ENCODE peak calls at places on chromosomes 7 and 10, in four cellular contexts. O, W, I and R are unnamed samples.

GRCh38 chr7:139365336-139365735 is 5.6 kb downstream of the LUC7L2 start:
- DNase-seq in O (no peak), W (no peak), I (no peak), R (no peak)

GRCh38 chr7:106187613-106188350 is 75.7 kb upstream of the SYPL1 start:
- DNase-seq in O (no peak), W (no peak), I (no peak), R (no peak)

GRCh38 chr10:49301302-49301701 is 2.3 kb downstream of the C10orf71 start:
- DNase-seq in O (no peak), W (no peak), I (no peak), R (no peak)

GRCh38 chr7:68420342-68420750 is 1177.9 kb upstream of the AUTS2 start:
- DNase-seq in O (no peak), W (no peak), I (no peak), R (no peak)

GRCh38 chr10:4525095-4525494 is 300.9 kb upstream of the AKR1E2 start:
- DNase-seq in O (no peak), W (no peak), I (no peak), R (no peak)

GRCh38 chr10:13788320-13788600 is 201.5 kb downstream of the PRPF18 start:
- DNase-seq in O (no peak), W (no peak), I (no peak), R (no peak)

GRCh38 chr10:131641231-131641630 is 259.6 kb upstream of the PPP2R2D start:
- DNase-seq in O (peak), W (no peak), I (no peak), R (no peak)

GRCh38 chr7:131225619-131226101 is 102.0 kb upstream of the MKLN1 start:
- DNase-seq in O (peak), W (no peak), I (no peak), R (no peak)

GRCh38 chr7:159105845-159106614 is 38.6 kb downstream of the VIPR2 start:
- DNase-seq in O (no peak), W (no peak), I (no peak), R (no peak)

GRCh38 chr7:44063894-44064651 is 1.3 kb downstream of the PGAM2 start:
- DNase-seq in O (no peak), W (peak), I (no peak), R (no peak)

GRCh38 chr10:132224343-132225072 is 37.8 kb downstream of the DPYSL4 start:
- DNase-seq in O (no peak), W (no peak), I (no peak), R (no peak)

GRCh38 chr7:43283706-43284105 is 171.3 kb downstream of the HECW1 start:
- DNase-seq in O (no peak), W (no peak), I (no peak), R (no peak)

GRCh38 chr10:102669206-102670064 is 25.2 kb downstream of the TRIM8 start:
- DNase-seq in O (peak), W (peak), I (peak), R (peak)

GRCh38 chr10:22285130-22285529 is 31.1 kb upstream of the COMMD3 start:
- DNase-seq in O (no peak), W (no peak), I (no peak), R (no peak)

GRCh38 chr10:78914502-78915330 is 154.1 kb upstream of the ZMIZ1 start:
- DNase-seq in O (no peak), W (no peak), I (no peak), R (no peak)

GRCh38 chr10:103745264-103746247 is 109.8 kb downstream of the SH3PXD2A start:
- DNase-seq in O (no peak), W (no peak), I (no peak), R (no peak)

GRCh38 chr7:29843106-29843505 is 36.8 kb downstream of the WIPF3 start:
- DNase-seq in O (no peak), W (no peak), I (no peak), R (no peak)

GRCh38 chr10:92126100-92126650 is 164.7 kb downstream of the CPEB3 start:
- DNase-seq in O (no peak), W (no peak), I (no peak), R (no peak)

GRCh38 chr10:112716924-112717348 is 233.1 kb upstream of the TCF7L2 start:
- DNase-seq in O (peak), W (no peak), I (no peak), R (no peak)

GRCh38 chr7:78301361-78301760 is 502.8 kb downstream of the PHTF2 start:
- DNase-seq in O (no peak), W (no peak), I (no peak), R (no peak)

GRCh38 chr10:4016214-4016740 is 231.3 kb upstream of the KLF6 start:
- DNase-seq in O (no peak), W (no peak), I (no peak), R (no peak)

GRCh38 chr7:29194594-29195417 is at the start of gene CHN2:
- DNase-seq in O (peak), W (peak), I (no peak), R (peak)

GRCh38 chr7:69880848-69881247 is 282.6 kb downstream of the AUTS2 start:
- DNase-seq in O (no peak), W (no peak), I (no peak), R (no peak)

GRCh38 chr7:99557940-99558305 is 519 bp upstream of the ZNF655 start:
- DNase-seq in O (peak), W (no peak), I (no peak), R (no peak)

GRCh38 chr7:7321681-7322080 is 139.3 kb downstream of the C1GALT1 start:
- DNase-seq in O (peak), W (no peak), I (no peak), R (no peak)

GRCh38 chr7:1123721-1124120 is 35.8 kb downstream of the GPER1 start:
- DNase-seq in O (peak), W (peak), I (no peak), R (peak)

GRCh38 chr10:15684768-15685167 is 35.0 kb downstream of the ITGA8 start:
- DNase-seq in O (no peak), W (no peak), I (no peak), R (no peak)

GRCh38 chr7:44590910-44591309 is 8.9 kb upstream of the TMED4 start:
- DNase-seq in O (no peak), W (no peak), I (no peak), R (no peak)

DNA sequence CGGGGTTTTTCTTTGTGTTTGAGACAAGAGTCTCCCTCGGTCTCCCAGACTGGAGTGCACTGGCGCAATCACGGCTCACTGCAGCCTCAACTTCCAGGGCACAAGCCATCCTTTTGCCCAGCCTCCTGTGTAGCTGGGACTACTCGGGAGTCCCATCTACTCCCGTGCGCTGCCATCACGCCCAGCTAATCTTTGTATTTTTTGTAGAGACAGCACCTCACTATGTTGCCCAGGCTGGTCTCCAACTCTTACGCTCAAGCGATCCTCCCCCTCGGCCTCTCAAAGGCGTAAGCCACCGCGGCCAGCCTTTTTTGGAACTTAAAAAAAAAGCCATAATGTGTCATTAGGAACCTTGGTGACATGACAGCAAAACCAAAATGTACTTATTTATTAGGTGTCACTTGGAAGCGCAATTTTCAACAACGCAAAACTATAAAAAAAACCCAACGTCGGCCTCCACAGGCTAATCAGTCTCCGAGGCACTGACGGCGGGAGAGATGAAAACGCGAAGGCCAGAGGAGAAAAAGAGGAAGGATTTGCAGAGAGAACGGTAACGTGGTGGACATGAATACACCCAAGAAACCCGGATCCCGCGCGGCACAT is 911 bp upstream of the HNRNPH3 start:
- DNase-seq in O (no peak), W (no peak), I (no peak), R (no peak)
- TF ChIP-seq ELF4 in O (no peak), W (no peak), I (no peak), R (no peak)

GRCh38 chr7:79608005-79608404 is 154.5 kb upstream of the MAGI2 start:
- DNase-seq in O (peak), W (no peak), I (no peak), R (no peak)
- TF ChIP-seq ELF4 in O (no peak), W (no peak), I (no peak), R (no peak)

DNA sequence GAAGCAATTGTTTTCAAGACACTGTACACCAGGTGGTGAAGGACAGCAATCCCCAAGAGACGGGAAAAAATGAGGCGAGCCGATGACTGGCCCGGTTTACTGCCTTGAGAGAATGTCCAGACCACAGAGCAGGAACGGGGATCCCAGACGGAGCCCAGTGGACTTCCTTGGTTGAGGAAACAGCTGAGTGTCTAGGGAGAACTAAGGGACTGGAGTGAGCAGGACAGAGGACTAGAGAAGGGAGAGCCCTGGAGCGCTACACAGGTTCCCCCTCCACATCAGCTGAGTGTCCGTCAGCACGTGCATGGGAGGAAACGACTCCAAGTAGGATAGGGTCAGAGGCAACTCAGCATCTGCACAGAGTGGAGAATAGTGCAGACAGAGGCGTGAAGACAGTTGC is 7.1 kb upstream of the WDR86 start:
- DNase-seq in O (no peak), W (no peak), I (no peak), R (no peak)
- TF ChIP-seq ELF4 in O (no peak), W (no peak), I (no peak), R (no peak)

DNA sequence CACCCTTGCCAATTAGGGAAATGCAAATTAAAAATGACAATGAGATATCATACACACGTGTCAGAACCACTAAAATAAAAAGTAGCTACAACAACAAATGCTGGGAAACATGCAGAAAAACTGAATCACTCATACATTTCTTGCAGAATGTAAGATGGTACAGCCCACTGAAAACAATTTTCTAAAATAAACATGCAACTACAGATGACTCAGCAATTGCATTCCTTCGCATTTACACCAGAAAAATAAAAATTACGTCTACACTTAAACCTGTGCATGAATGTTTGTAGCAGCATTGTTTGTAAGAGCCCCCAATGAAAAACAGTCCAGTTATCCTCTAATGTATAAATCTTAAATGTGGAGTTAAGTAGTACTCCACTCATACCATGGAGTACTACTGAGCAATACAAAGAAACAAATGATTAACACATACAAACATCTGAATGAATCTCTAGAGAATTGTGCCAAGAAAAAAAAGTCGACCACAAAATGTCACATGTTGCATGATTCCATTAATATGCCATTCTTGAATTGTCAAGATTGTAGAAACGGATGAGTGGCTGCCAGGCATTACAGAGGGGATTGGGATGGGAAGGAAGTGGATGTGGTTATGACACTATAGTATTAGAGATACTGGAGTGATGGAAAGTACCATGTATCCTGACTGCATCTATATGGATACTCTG is 134.6 kb upstream of the NPSR1 start:
- DNase-seq in O (no peak), W (no peak), I (no peak), R (no peak)
- TF ChIP-seq ELF4 in O (no peak), W (no peak), I (no peak), R (no peak)

DNA sequence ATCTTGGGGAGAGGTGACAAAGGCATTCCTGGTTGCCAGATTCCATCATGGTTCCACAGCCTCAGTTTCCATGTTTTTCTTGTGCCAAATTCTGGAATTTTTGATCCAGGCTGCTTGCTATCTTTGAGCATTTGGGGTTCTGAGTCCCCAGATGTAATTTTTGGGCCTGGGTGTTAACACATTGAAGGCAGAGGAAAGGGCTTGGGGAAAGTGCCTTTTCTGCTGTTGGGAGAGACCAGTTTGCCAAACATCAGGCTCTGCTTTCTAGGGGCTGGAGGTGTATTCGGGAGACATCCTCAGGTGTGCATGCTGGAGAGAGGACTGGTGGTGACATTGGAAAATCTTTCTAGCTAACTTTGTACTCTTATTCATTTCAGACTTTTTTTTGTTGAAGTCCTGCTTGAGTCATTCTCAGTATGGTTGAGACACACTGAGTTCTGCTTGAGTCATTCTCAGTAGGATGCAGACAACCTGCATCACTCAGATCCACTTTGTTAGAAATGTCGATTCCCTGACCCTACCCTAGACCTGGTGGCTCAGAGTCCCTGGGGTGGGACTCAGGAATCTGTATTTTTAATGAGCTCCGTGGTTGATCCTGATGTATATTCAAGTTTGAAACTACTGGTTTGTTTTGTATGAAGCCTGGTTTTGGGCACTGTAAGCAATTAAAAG is 101.0 kb downstream of the LRMDA start:
- DNase-seq in O (no peak), W (no peak), I (no peak), R (no peak)
- TF ChIP-seq ELF4 in O (no peak), W (no peak), I (no peak), R (no peak)

GRCh38 chr7:18541189-18541870 is 45.8 kb downstream of the HDAC9 start:
- DNase-seq in O (no peak), W (no peak), I (no peak), R (no peak)

GRCh38 chr7:18538554-18539250 is 43.2 kb downstream of the HDAC9 start:
- DNase-seq in O (no peak), W (no peak), I (no peak), R (no peak)

GRCh38 chr7:18547509-18548187 is 52.1 kb downstream of the HDAC9 start:
- DNase-seq in O (no peak), W (no peak), I (no peak), R (no peak)

GRCh38 chr7:18546576-18546975 is 51.0 kb downstream of the HDAC9 start:
- DNase-seq in O (no peak), W (no peak), I (no peak), R (no peak)

DNA sequence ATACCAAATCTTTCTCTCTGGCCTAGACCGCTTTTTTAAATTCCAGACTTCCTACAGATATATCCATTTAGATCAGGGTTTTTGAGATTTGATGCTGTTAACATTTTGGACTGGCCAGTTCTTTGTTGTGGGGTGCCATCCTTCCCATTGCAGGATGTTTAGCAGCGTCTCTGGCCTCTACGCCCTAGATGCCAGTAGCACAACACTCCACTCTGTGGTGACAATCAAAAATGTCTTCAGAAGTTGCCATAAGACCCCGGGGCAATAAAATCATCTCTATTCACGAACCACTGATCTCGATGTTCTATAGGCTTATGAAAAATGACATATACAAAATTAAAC is 46.3 kb downstream of the HDAC9 start:
- DNase-seq in O (no peak), W (no peak), I (no peak), R (no peak)
- TF ChIP-seq ELF4 in O (no peak), W (no peak), I (no peak), R (no peak)